ENCODE peak calls at places on chromosomes 3 and 15, in nine cellular contexts. D, Y, X, V, U, N, T, R and O are unnamed samples.
A peak's percentile ranks its signal among the peaks of the same experiment; 100 is the strongest.

GRCh38 chr3:861721-862120 is 231.1 kb upstream of the CNTN6 start:
- DNase-seq in D (no peak), N (no peak), X (no peak), T (no peak), V (no peak), Y (no peak), U (no peak), R (no peak), O (no peak)

GRCh38 chr15:58391088-58391487 is 40.7 kb upstream of the LIPC start:
- DNase-seq in X (no peak), R (no peak), Y (no peak), D (no peak), U (no peak), T (no peak), N (no peak), V (no peak), O (no peak)

GRCh38 chr15:82810061-82810862 is 834 bp downstream of the WHAMM start:
- DNase-seq in D (peak; percentile 19), R (peak; percentile 50), N (peak; percentile 37), X (peak; percentile 15), T (peak; percentile 44), U (peak; percentile 80), Y (no peak), V (no peak), O (no peak)

GRCh38 chr3:196210673-196211556 is at the start of gene ZDHHC19:
- DNase-seq in V (no peak), R (no peak), D (no peak), T (no peak), X (no peak), Y (no peak), U (no peak), N (no peak), O (no peak)

GRCh38 chr3:141115752-141116541 is 64.8 kb downstream of the SPSB4 start:
- DNase-seq in D (no peak), X (no peak), V (no peak), U (no peak), R (no peak), Y (peak; percentile 43), T (no peak), N (no peak), O (no peak)

GRCh38 chr15:77251662-77252061 is 168.2 kb downstream of the PEAK1 start:
- DNase-seq in Y (no peak), T (no peak), U (peak; percentile 2), N (no peak), D (peak; percentile 6), V (no peak), R (peak; percentile 49), X (no peak), O (no peak)

GRCh38 chr3:15649831-15650230 is 48.3 kb downstream of the BTD start:
- DNase-seq in Y (no peak), D (no peak), U (no peak), X (no peak), N (no peak), R (no peak), T (no peak), V (no peak), O (no peak)

GRCh38 chr3:154783053-154784037 is 296.8 kb upstream of the MME start:
- DNase-seq in R (no peak), U (no peak), Y (no peak), T (no peak), N (no peak), V (no peak), X (no peak), D (no peak), O (no peak)

GRCh38 chr3:86547697-86548096 is 443.3 kb downstream of the VGLL3 start:
- DNase-seq in R (no peak), U (no peak), V (no peak), T (no peak), Y (no peak), X (no peak), D (no peak), N (no peak), O (no peak)

GRCh38 chr15:52148409-52148808 is 35.8 kb upstream of the BCL2L10 start:
- DNase-seq in T (no peak), Y (no peak), D (no peak), R (peak; percentile 53), V (no peak), N (no peak), X (no peak), U (no peak), O (no peak)

GRCh38 chr3:53921296-53921695 is 29.6 kb upstream of the SELENOK start:
- DNase-seq in V (no peak), R (peak; percentile 8), T (no peak), U (peak; percentile 7), Y (no peak), X (no peak), D (no peak), N (no peak), O (no peak)

GRCh38 chr3:124800511-124801374 is 70.5 kb downstream of the UMPS start:
- DNase-seq in U (peak; percentile 67), N (no peak), Y (peak; percentile 64), R (peak; percentile 40), D (no peak), T (peak; percentile 80), V (no peak), X (no peak), O (no peak)

GRCh38 chr15:67158367-67158766 is 93.0 kb downstream of the SMAD3 start:
- DNase-seq in R (no peak), V (no peak), D (no peak), X (no peak), U (no peak), Y (no peak), N (no peak), T (no peak), O (no peak)

GRCh38 chr3:128427175-128427857 is 39.4 kb downstream of the DNAJB8 start:
- DNase-seq in T (no peak), X (no peak), R (no peak), N (no peak), U (peak; percentile 60), D (no peak), V (no peak), Y (no peak), O (no peak)

GRCh38 chr15:70853855-70854668 is at the start of gene LARP6:
- DNase-seq in R (peak; percentile 36), V (no peak), X (no peak), N (peak; percentile 76), T (peak; percentile 70), Y (no peak), D (no peak), U (peak; percentile 96), O (no peak)

GRCh38 chr15:31136016-31136415 is 34.5 kb upstream of the TRPM1 start:
- DNase-seq in T (no peak), R (no peak), D (no peak), X (no peak), N (no peak), U (no peak), Y (no peak), V (no peak), O (no peak)

GRCh38 chr3:33064929-33065328 is 32.0 kb downstream of the GLB1 start:
- DNase-seq in U (no peak), D (peak; percentile 47), V (no peak), Y (no peak), X (peak; percentile 30), N (no peak), T (no peak), R (no peak), O (no peak)

GRCh38 chr3:42177068-42177800 is 86.1 kb downstream of the TRAK1 start:
- DNase-seq in V (no peak), X (no peak), D (no peak), N (no peak), Y (no peak), R (no peak), U (no peak), T (no peak), O (no peak)

GRCh38 chr15:65304393-65305143 is at the start of gene RNU5B-1:
- DNase-seq in D (peak; percentile 90), U (peak; percentile 81), V (peak; percentile 88), N (no peak), Y (peak; percentile 61), T (peak; percentile 76), R (peak; percentile 98), X (peak; percentile 31), O (peak; percentile 64)

GRCh38 chr15:48330045-48330840 is 986 bp upstream of the DUT start:
- DNase-seq in V (no peak), R (peak; percentile 8), Y (no peak), D (no peak), X (no peak), T (no peak), U (no peak), N (no peak), O (no peak)

GRCh38 chr3:172203522-172204258 is 164.3 kb downstream of the FNDC3B start:
- DNase-seq in X (no peak), D (no peak), R (no peak), Y (no peak), N (peak; percentile 63), V (no peak), U (no peak), T (no peak), O (no peak)

GRCh38 chr3:56787258-56787777 is 14.4 kb downstream of the ARHGEF3 start:
- DNase-seq in U (no peak), X (no peak), N (no peak), V (no peak), R (no peak), Y (no peak), T (no peak), D (no peak), O (no peak)

GRCh38 chr15:80849308-80849707 is 70.1 kb downstream of the CEMIP start:
- DNase-seq in Y (peak; percentile 18), X (no peak), R (peak; percentile 93), V (no peak), N (no peak), D (no peak), U (no peak), T (peak; percentile 48), O (no peak)

GRCh38 chr3:71130516-71131384 is 452.8 kb downstream of the FOXP1 start:
- DNase-seq in T (peak; percentile 70), U (no peak), D (peak; percentile 79), N (no peak), X (peak; percentile 52), V (peak; percentile 55), R (peak; percentile 83), Y (peak; percentile 48), O (peak; percentile 59)

GRCh38 chr3:55572816-55573215 is 85.7 kb upstream of the WNT5A start:
- DNase-seq in T (no peak), R (no peak), U (no peak), D (no peak), N (no peak), Y (no peak), V (no peak), X (no peak), O (no peak)

GRCh38 chr3:120982608-120983320 is 74.8 kb downstream of the STXBP5L start:
- DNase-seq in Y (no peak), U (peak; percentile 3), X (no peak), D (no peak), R (no peak), N (no peak), V (no peak), T (no peak), O (no peak)

GRCh38 chr3:39013921-39014509 is 37.7 kb downstream of the SCN11A start:
- DNase-seq in R (no peak), N (no peak), X (no peak), T (no peak), V (no peak), D (no peak), Y (no peak), U (no peak), O (no peak)

GRCh38 chr3:23430781-23431423 is 227.8 kb downstream of the UBE2E2 start:
- DNase-seq in T (no peak), N (no peak), V (no peak), D (no peak), X (no peak), U (no peak), R (peak; percentile 34), Y (no peak), O (no peak)

GRCh38 chr3:184781801-184782200 is 30.2 kb upstream of the VPS8 start:
- DNase-seq in D (no peak), Y (no peak), U (no peak), N (no peak), R (no peak), X (no peak), T (no peak), V (no peak), O (no peak)

GRCh38 chr15:25812073-25812472 is 51.1 kb downstream of the ATP10A start:
- DNase-seq in V (no peak), Y (no peak), N (no peak), U (no peak), R (no peak), T (no peak), X (no peak), D (no peak), O (no peak)

GRCh38 chr3:50126287-50127211 is 28.6 kb upstream of the SEMA3F start:
- DNase-seq in U (peak; percentile 58), V (no peak), Y (no peak), N (peak; percentile 68), D (no peak), R (peak; percentile 45), X (no peak), T (peak; percentile 20), O (peak; percentile 38)